ENCODE peak calls at places on chromosomes 7 and 10, in five cellular contexts. M is uterus, F is lower lobe of right lung, R is cardiac muscle cell, B is stomach. O is an unnamed sample.

GRCh38 chr10:92567952-92568600 is 5.8 kb downstream of the IDE start:
- DNase-seq in M (no peak), R (no peak), F (no peak), B (no peak), O (no peak)

GRCh38 chr10:50316695-50317648 is 65.7 kb upstream of the ASAH2 start:
- DNase-seq in F (no peak), B (no peak), R (no peak), M (no peak), O (no peak)

GRCh38 chr7:101363734-101364374 is 1.2 kb downstream of the COL26A1 start:
- DNase-seq in B (peak), R (peak), M (peak), F (peak), O (peak)

GRCh38 chr7:154231732-154232131 is 179.5 kb downstream of the DPP6 start:
- DNase-seq in F (no peak), R (peak), B (no peak), M (no peak), O (no peak)

GRCh38 chr7:7315851-7316250 is 133.5 kb downstream of the C1GALT1 start:
- DNase-seq in M (no peak), B (no peak), F (no peak), R (no peak), O (no peak)

GRCh38 chr10:58178811-58179210 is 88.9 kb downstream of the IPMK start:
- DNase-seq in M (no peak), R (no peak), B (no peak), F (no peak), O (no peak)

GRCh38 chr10:47307381-47307780 is 7.4 kb downstream of the GDF10 start:
- DNase-seq in R (no peak), F (no peak), B (no peak), M (no peak), O (no peak)

GRCh38 chr7:117686311-117686935 is 186.8 kb downstream of the CTTNBP2 start:
- DNase-seq in F (no peak), R (no peak), M (no peak), B (no peak), O (no peak)

GRCh38 chr7:157250605-157251228 is 86.1 kb upstream of the DNAJB6 start:
- DNase-seq in R (peak), B (no peak), F (no peak), M (no peak), O (peak)

GRCh38 chr10:132120734-132121510 is 55.2 kb downstream of the JAKMIP3 start:
- DNase-seq in B (no peak), F (peak), R (no peak), M (no peak), O (no peak)

GRCh38 chr7:17706255-17706654 is 234.0 kb downstream of the SNX13 start:
- DNase-seq in B (no peak), F (no peak), M (no peak), R (no peak), O (no peak)

GRCh38 chr10:132961864-132962622 is 19.7 kb upstream of the CFAP46 start:
- DNase-seq in R (peak), B (peak), M (peak), F (peak), O (peak)

DNA sequence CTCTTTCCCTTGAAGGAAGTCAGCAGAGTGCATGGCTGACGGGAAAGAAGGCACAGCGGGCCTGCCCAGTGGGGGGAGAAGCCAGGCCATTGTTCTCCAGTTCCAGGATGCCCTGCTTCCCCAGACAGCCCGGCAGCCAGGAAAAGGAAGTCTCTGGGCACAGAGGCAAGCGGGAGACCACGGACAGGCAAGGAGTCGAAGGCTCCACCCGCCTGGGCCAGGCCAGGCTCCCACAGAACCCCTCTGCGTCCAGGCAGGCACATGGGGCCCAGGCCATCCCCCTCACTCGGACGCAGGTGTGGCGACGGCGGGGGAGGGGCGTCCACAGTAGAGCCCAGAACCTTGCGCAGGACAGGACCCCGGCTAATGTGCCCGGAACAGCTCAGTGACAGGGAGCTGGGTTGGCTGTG is 8.7 kb downstream of the GPR146 start:
- DNase-seq in M (peak), B (no peak), F (no peak), R (no peak), O (no peak)
- H3K27ac ChIP-seq in M (peak), B (peak), F (peak), R (no peak), O (peak)

GRCh38 chr7:97005764-97006145 is 402 bp downstream of the DLX6 start:
- DNase-seq in F (no peak), R (no peak), B (no peak), M (no peak), O (no peak)
- H3K4me3 ChIP-seq in F (peak), R (peak), B (peak), M (no peak), O (no peak)

GRCh38 chr10:73859441-73860049 is 14.8 kb downstream of the CAMK2G start:
- DNase-seq in R (no peak), B (no peak), M (no peak), F (no peak), O (no peak)

GRCh38 chr10:73858013-73858708 is 16.2 kb downstream of the CAMK2G start:
- DNase-seq in M (no peak), B (no peak), F (no peak), R (no peak), O (no peak)

GRCh38 chr10:73860050-73860491 is 14.3 kb downstream of the CAMK2G start:
- DNase-seq in B (no peak), R (no peak), M (no peak), F (no peak), O (no peak)

GRCh38 chr10:73857446-73857845 is 16.9 kb downstream of the CAMK2G start:
- DNase-seq in R (no peak), M (no peak), F (no peak), B (no peak), O (no peak)

GRCh38 chr10:73858750-73859439 is 15.5 kb downstream of the CAMK2G start:
- DNase-seq in B (no peak), F (no peak), R (no peak), M (no peak), O (no peak)
- H3K27ac ChIP-seq in B (peak), F (no peak), R (no peak), M (peak), O (no peak)

DNA sequence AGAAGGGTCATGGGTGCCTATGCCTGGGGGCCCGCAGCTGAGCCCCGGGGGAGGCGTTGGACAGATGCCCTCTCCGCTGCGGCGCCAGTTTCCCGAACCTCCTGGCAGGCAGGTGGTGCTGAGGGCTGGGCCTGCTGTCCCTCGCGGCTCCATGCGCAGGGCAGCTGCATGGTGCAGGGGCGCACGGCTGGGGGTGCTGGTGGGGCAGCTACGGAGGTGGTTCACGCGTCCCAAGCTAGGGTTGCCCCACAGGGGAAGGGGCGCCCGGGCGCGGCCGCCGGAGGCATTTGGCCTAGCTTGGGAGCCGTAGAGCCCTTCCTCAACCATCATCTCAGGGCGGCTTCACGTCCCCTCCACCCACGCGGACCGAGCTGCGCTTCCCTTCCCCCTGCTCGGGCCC is 146.0 kb downstream of the CCDC201 start:
- DNase-seq in R (no peak), B (no peak), F (no peak), M (no peak), O (no peak)
- H3K4me3 ChIP-seq in R (no peak), B (no peak), F (no peak), M (no peak), O (no peak)

DNA sequence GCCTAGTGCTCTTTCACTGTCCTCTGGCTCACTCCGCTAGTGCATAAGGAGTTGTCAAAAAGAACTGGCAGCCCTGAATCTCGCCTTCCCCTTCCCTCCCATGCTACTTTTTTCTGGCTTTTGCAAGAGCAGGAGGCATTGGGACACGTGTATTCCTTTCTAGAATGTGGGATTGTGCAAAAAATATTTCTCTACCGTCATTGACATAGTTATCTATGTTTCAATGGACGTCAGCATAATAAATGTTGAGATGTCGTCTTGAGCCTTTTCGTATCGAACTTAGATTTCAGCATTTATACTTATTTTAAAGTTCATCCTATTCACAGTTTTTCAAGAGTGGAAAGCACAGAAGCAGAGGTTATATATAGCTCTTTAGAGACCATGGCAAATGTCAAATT is 731 bp downstream of the ING3 start:
- DNase-seq in M (no peak), R (no peak), F (no peak), B (no peak), O (no peak)
- H3K27ac ChIP-seq in M (peak), R (peak), F (peak), B (peak), O (peak)